ENCODE peak calls at places on chromosomes 12 and 14, in nine cellular contexts. U, V, N, S, I, A, F, C and E are unnamed samples.

GRCh38 chr12:68899251-68899771 is 33.7 kb downstream of the CPM start:
- DNase-seq in U (no peak), V (peak), N (no peak), S (peak), I (no peak), A (no peak), F (no peak), C (peak), E (peak)

GRCh38 chr12:56929780-56930179 is 4.4 kb downstream of the SDR9C7 start:
- DNase-seq in U (no peak), V (no peak), N (no peak), S (no peak), I (no peak), A (no peak), F (no peak), C (no peak), E (no peak)

GRCh38 chr14:50944647-50945413 is 547 bp upstream of the PYGL start:
- DNase-seq in U (peak), V (peak), N (peak), S (peak), I (no peak), A (no peak), F (no peak), C (no peak), E (no peak)

GRCh38 chr12:78183854-78184253 is 353.2 kb downstream of the NAV3 start:
- DNase-seq in U (no peak), V (no peak), N (no peak), S (no peak), I (no peak), A (no peak), F (no peak), C (no peak), E (no peak)

GRCh38 chr14:20754308-20754707 is 8.6 kb downstream of the EDDM3A start:
- DNase-seq in U (no peak), V (no peak), N (no peak), S (no peak), I (no peak), A (no peak), F (no peak), C (no peak), E (no peak)

GRCh38 chr14:99136401-99136800 is 135.6 kb downstream of the BCL11B start:
- DNase-seq in U (no peak), V (no peak), N (no peak), S (no peak), I (no peak), A (peak), F (no peak), C (no peak), E (no peak)

GRCh38 chr14:104697892-104698583 is 8.6 kb downstream of the INF2 start:
- DNase-seq in U (no peak), V (peak), N (no peak), S (no peak), I (peak), A (peak), F (no peak), C (no peak), E (no peak)

GRCh38 chr12:82449179-82449578 is 90.8 kb downstream of the METTL25 start:
- DNase-seq in U (no peak), V (peak), N (no peak), S (no peak), I (no peak), A (no peak), F (no peak), C (no peak), E (no peak)

GRCh38 chr12:113846275-113846674 is 119.8 kb downstream of the RBM19 start:
- DNase-seq in U (no peak), V (peak), N (no peak), S (no peak), I (no peak), A (no peak), F (no peak), C (no peak), E (no peak)

GRCh38 chr14:54807428-54807827 is 95.2 kb downstream of the GCH1 start:
- DNase-seq in U (no peak), V (no peak), N (no peak), S (no peak), I (no peak), A (no peak), F (no peak), C (no peak), E (no peak)

GRCh38 chr12:57232156-57232756 is 2.7 kb downstream of the SHMT2 start:
- DNase-seq in U (no peak), V (no peak), N (no peak), S (no peak), I (no peak), A (no peak), F (no peak), C (no peak), E (no peak)

GRCh38 chr12:50052964-50053363 is 4.4 kb upstream of the ASIC1 start:
- DNase-seq in U (no peak), V (no peak), N (no peak), S (no peak), I (no peak), A (no peak), F (no peak), C (no peak), E (no peak)

GRCh38 chr12:116408489-116409217 is 131.2 kb upstream of the MED13L start:
- DNase-seq in U (no peak), V (no peak), N (no peak), S (no peak), I (no peak), A (no peak), F (no peak), C (no peak), E (no peak)

GRCh38 chr12:116404913-116405611 is 127.6 kb upstream of the MED13L start:
- DNase-seq in U (no peak), V (no peak), N (no peak), S (peak), I (no peak), A (no peak), F (no peak), C (no peak), E (no peak)

GRCh38 chr12:116402163-116402939 is 124.9 kb upstream of the MED13L start:
- DNase-seq in U (no peak), V (no peak), N (no peak), S (no peak), I (no peak), A (no peak), F (no peak), C (no peak), E (no peak)

GRCh38 chr12:116403546-116403945 is 126.1 kb upstream of the MED13L start:
- DNase-seq in U (no peak), V (no peak), N (no peak), S (no peak), I (no peak), A (no peak), F (no peak), C (no peak), E (no peak)

DNA sequence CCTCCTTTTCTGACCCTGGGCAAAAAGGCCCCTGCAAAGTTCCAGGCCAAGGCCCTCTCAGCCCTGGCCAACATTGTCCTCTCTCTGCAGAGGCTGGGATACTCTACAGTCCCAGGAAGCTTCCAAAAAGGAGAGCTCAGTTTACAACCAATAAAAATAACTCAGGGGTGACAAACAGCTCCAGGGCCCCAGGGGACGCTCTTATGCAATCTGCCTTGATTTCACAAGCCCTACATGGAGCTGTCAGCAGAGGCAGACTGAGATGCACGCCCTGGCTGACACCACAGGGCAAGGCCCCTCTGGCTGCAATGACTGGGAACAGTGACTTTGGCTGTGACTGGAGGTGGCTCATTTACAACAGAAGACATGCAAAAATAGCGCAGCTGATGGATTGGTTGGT is 129.0 kb upstream of the MED13L start:
- DNase-seq in U (peak), V (peak), N (peak), S (peak), I (peak), A (no peak), F (peak), C (peak), E (no peak)
- TF ChIP-seq CTCF in U (no peak), V (peak), N (peak), S (peak), I (no peak), A (no peak), F (peak), C (peak), E (no peak)

GRCh38 chr12:65830305-65830704 is 6.0 kb downstream of the HMGA2 start:
- DNase-seq in U (no peak), V (no peak), N (no peak), S (peak), I (no peak), A (no peak), F (no peak), C (no peak), E (no peak)

GRCh38 chr12:65827827-65828231 is 3.5 kb downstream of the HMGA2 start:
- DNase-seq in U (no peak), V (no peak), N (no peak), S (peak), I (peak), A (no peak), F (no peak), C (no peak), E (no peak)

GRCh38 chr12:65826513-65827171 is 2.4 kb downstream of the HMGA2 start:
- DNase-seq in U (no peak), V (peak), N (no peak), S (peak), I (peak), A (no peak), F (no peak), C (peak), E (peak)

GRCh38 chr12:65829716-65830115 is 5.4 kb downstream of the HMGA2 start:
- DNase-seq in U (no peak), V (no peak), N (no peak), S (no peak), I (no peak), A (no peak), F (no peak), C (no peak), E (no peak)

DNA sequence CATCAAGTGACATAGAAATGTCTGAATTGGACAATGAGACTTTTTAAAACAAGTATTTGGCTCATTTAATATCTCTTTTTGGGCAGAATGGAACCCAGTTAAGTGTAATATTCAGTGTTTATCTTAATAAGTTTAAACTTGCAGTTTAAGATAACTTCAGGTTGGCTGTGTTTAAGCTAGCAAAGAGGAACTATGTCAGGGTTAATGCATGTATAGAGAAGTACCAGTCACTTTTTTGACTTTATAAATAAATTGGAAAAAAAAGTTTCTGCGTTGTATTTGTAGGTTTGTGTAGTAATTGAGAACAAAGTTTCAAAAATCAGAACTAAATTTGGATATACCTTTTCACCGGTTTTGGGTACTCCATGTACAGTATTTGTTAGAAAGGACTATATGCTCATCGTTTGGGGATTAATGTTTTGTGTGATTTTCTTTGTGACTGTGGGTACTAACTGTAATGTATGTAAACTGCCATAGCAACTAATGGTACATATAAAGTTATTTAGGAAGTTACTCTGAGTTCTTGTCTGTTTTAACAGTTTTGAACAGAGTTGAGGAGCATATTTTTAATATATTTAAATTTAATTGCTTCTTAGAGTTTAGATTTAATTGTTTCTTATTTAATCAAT is 4.5 kb downstream of the HMGA2 start:
- DNase-seq in U (no peak), V (no peak), N (no peak), S (peak), I (no peak), A (no peak), F (no peak), C (no peak), E (no peak)
- H3K4me3 ChIP-seq in U (no peak), V (no peak), N (no peak), S (peak), I (no peak), A (no peak), F (no peak), C (peak), E (peak)

GRCh38 chr12:72468505-72468904 is 196.3 kb downstream of the TRHDE start:
- DNase-seq in U (no peak), V (no peak), N (no peak), S (no peak), I (no peak), A (no peak), F (no peak), C (no peak), E (no peak)
- TF ChIP-seq CTCF in U (no peak), V (no peak), N (no peak), S (no peak), I (no peak), A (no peak), F (no peak), C (no peak), E (no peak)

GRCh38 chr12:16602412-16602811 is 3.5 kb downstream of the LMO3 start:
- DNase-seq in U (no peak), V (no peak), N (no peak), S (no peak), I (peak), A (no peak), F (no peak), C (no peak), E (no peak)
- H3K4me3 ChIP-seq in U (no peak), V (no peak), N (no peak), S (no peak), I (no peak), A (peak), F (no peak), C (no peak), E (no peak)

DNA sequence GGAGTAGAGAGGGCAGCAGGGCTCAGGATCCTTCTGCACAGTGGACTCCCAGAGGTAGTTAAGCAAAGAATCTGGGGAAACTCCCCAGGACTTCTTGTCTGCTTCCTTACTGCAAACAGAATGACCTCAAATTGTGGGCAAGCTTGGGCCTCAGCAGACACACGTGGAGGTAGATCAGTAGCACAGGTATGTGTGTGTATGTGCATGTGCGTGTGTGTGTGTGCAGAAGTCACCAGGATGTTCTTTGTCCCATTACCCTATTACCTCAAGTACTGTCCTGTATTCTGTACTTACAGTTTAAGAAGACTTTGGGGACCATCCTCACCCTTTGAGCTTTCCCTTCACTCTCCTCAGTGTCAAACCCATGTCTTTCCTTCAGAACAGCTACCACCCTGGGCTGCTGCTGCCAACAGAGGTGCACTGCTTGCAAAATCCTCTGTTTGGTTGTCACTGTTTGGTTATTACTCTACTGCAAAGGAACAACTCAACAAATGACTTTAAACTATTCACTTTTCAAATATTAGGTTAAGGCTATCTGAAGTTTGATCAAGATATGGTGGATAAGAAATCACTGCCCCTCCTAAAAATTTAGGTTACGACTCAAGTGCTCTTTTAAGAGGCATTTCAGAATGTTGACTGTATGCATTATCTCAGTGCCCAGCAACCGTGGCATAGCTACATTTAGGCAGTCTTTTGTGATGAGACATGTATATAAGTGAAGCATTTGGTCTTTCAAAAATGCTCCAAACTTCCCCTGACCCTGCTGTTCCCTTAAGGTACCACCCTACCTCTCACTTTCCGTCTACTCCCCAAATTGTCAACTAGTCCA is 78.2 kb upstream of the MBIP start:
- DNase-seq in U (no peak), V (no peak), N (no peak), S (no peak), I (no peak), A (no peak), F (no peak), C (no peak), E (no peak)
- TF ChIP-seq CTCF in U (no peak), V (no peak), N (no peak), S (no peak), I (no peak), A (no peak), F (no peak), C (no peak), E (no peak)

GRCh38 chr12:6346235-6346832 is 4.5 kb upstream of the TNFRSF1A start:
- DNase-seq in U (no peak), V (no peak), N (no peak), S (no peak), I (no peak), A (no peak), F (no peak), C (no peak), E (no peak)

GRCh38 chr12:6345319-6346071 is 3.6 kb upstream of the TNFRSF1A start:
- DNase-seq in U (peak), V (peak), N (no peak), S (peak), I (no peak), A (no peak), F (peak), C (peak), E (peak)

GRCh38 chr12:6346942-6347341 is 5.1 kb upstream of the TNFRSF1A start:
- DNase-seq in U (no peak), V (no peak), N (no peak), S (no peak), I (no peak), A (no peak), F (no peak), C (no peak), E (no peak)

GRCh38 chr12:6351622-6352021 is 9.7 kb upstream of the TNFRSF1A start:
- DNase-seq in U (no peak), V (no peak), N (no peak), S (no peak), I (no peak), A (no peak), F (no peak), C (no peak), E (no peak)

DNA sequence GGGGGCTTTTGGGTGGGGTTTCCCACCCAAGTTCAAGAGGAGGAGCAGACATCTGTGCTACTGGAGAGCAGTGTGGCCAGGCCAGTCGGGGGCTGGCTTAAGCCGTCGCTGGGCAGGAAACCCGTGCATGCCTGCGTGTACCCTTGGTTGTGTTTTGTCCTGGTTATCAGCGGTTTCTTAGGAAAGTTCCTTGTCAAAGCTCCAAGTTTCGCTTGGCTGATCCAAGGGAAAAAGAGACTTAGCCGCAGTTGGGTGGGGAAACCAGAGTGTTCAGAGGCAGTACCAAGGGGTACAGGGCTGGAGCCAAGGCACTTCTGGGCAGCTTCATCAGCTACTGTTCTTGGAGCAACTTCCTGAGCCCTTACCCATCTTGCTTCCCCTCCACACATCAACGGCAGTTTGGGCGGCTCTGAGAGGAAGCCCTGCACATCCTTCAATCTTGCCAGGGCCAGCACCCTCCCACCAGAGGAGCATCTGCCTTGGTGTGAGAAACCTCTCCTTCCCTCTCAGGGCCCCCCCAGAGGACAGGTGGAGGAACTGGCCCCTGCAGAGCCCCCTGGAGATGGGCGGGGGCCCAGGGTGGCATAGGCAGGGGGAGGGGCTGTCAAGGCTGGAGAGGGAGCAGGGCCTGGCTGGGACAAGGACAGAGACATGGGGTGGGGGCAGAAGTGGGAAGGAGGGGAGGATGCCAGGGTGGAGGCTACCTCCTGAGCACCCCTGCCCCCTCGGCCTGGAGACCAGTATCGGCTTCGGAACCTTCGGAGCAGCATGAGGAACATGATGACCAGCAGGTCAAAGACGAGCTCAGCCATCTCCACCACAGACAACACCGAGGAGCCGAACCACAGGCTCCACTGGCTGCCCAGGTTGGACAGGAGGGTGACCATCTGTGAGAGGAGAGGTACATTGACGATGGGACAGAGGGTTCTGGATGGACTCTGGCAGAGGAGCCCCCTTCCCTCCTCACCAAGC is 5.8 kb upstream of the TNFRSF1A start:
- DNase-seq in U (peak), V (peak), N (peak), S (no peak), I (no peak), A (no peak), F (peak), C (no peak), E (peak)
- H3K4me3 ChIP-seq in U (peak), V (peak), N (peak), S (no peak), I (no peak), A (no peak), F (no peak), C (no peak), E (no peak)